ENCODE peak calls at places on chromosomes 2 and 18, in six cellular contexts. X is tibial artery, I is AG04450, T is fibroblast of the aortic adventitia, L is H9, W is Calu3. Y is an unnamed sample.

GRCh38 chr18:3579701-3580100 is 129.7 kb downstream of the TGIF1 start:
- DNase-seq in I (no peak), L (no peak), W (no peak), T (peak), X (no peak), Y (peak)

GRCh38 chr2:216260629-216261028 is 111.7 kb downstream of the MARCHF4 start:
- DNase-seq in L (no peak), I (no peak), W (no peak), T (no peak), X (no peak), Y (no peak)

GRCh38 chr2:79612999-79613398 is 100.1 kb downstream of the CTNNA2 start:
- DNase-seq in I (no peak), L (no peak), X (no peak), T (no peak), W (no peak), Y (no peak)

GRCh38 chr2:237951878-237952277 is 14.9 kb upstream of the UBE2F start:
- DNase-seq in T (no peak), L (no peak), X (no peak), W (no peak), I (no peak), Y (no peak)

GRCh38 chr2:173441222-173441621 is 86.5 kb downstream of the CDCA7 start:
- DNase-seq in I (no peak), L (no peak), X (no peak), T (peak), W (no peak), Y (no peak)

GRCh38 chr2:42847596-42848151 is 55.3 kb upstream of the HAAO start:
- DNase-seq in I (no peak), W (no peak), L (no peak), T (no peak), X (peak), Y (no peak)

GRCh38 chr2:42367835-42368234 is 6.8 kb upstream of the COX7A2L start:
- DNase-seq in W (no peak), I (no peak), L (no peak), X (no peak), T (peak), Y (no peak)

GRCh38 chr18:58117685-58118403 is 73.8 kb downstream of the NEDD4L start:
- DNase-seq in W (peak), T (peak), L (no peak), I (peak), X (no peak), Y (peak)

GRCh38 chr18:26424428-26425147 is 123.8 kb downstream of the KCTD1 start:
- DNase-seq in I (no peak), W (no peak), T (no peak), X (no peak), L (no peak), Y (no peak)

GRCh38 chr18:1039421-1039820 is 134.8 kb downstream of the ADCYAP1 start:
- DNase-seq in I (no peak), T (no peak), L (no peak), W (no peak), X (no peak), Y (no peak)

GRCh38 chr18:58338961-58339722 is 289.7 kb downstream of the ALPK2 start:
- DNase-seq in T (peak), L (peak), I (no peak), W (peak), X (no peak), Y (no peak)

GRCh38 chr2:27220091-27220490 is 2.9 kb downstream of the CAD start:
- DNase-seq in X (no peak), I (no peak), T (no peak), W (no peak), L (no peak), Y (no peak)

GRCh38 chr2:14257801-14258507 is 374.6 kb upstream of the LRATD1 start:
- DNase-seq in T (no peak), W (no peak), L (no peak), I (no peak), X (no peak), Y (no peak)

GRCh38 chr2:14256890-14257289 is 375.6 kb upstream of the LRATD1 start:
- DNase-seq in T (peak), L (no peak), W (no peak), I (no peak), X (no peak), Y (no peak)

GRCh38 chr2:14255135-14255820 is 377.2 kb upstream of the LRATD1 start:
- DNase-seq in X (no peak), L (peak), W (no peak), T (no peak), I (no peak), Y (no peak)
- TF ChIP-seq CTCF in X (no peak), L (no peak), W (no peak), T (no peak), I (no peak), Y (no peak)

GRCh38 chr2:66495788-66496640 is 61.1 kb downstream of the MEIS1 start:
- DNase-seq in X (peak), I (peak), T (peak), W (peak), L (peak), Y (peak)
- TF ChIP-seq CTCF in X (peak), I (peak), T (peak), W (no peak), L (no peak), Y (peak)

DNA sequence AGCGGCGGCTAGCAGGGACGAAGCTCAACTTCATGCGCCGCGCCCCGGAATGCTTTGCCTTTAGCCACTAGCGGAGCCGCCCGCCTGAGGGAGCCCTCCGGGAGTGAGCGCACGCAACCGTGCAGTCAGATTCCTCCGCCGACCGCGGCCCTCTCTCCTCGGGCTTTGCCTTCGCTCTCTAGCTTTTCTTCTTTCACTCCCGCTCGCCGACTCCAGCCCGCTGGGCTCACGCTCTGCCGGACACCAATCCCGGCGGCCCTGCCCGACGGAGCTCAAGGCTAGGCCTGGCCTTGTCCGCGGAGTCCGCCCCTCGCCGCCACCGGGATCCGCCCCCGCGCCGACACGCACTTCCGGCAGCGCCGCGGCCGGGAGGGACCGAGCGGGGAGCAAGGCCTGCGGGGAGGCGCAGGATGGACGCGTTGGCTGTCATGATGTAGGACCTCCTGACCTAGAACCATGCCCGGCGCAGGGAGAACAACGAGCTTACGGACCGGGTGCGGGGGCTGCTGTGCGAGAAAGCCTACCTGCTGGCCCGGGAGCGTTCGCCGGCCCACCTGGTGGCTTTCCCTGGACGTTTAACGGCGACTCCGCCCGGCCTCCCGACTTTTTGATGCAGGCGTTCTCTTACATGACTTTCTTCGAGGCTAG is 40.8 kb upstream of the AKAIN1 start:
- DNase-seq in I (peak), W (peak), X (peak), T (peak), L (peak), Y (peak)
- TF ChIP-seq CTCF in I (peak), W (no peak), X (peak), T (peak), L (peak), Y (peak)

DNA sequence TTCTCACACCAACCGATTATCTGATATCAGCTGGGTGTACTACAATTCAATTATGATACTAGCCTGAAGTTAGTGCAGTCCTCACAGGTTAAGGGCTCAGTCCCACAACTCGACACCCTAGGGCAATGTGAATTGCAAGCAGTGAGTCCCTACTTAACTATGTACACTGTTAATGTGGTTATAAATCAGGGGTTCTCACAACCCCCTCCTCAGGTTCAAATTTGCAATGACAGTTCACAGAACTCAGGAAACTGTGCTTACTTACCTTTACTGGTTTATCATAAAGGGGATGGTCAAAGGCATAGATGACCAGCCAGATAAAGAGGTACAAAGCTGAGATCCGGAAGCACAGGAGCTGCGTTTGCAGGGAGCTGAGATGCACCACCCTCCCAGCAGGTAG is 1379.1 kb upstream of the CDH2 start:
- DNase-seq in I (no peak), X (no peak), T (no peak), L (no peak), W (no peak), Y (no peak)
- TF ChIP-seq CTCF in I (no peak), X (no peak), T (no peak), L (peak), W (no peak), Y (no peak)

GRCh38 chr2:72032481-72033041 is 115.1 kb downstream of the CYP26B1 start:
- DNase-seq in T (no peak), X (peak), W (no peak), L (no peak), I (no peak), Y (no peak)
- TF ChIP-seq CTCF in T (no peak), X (no peak), W (no peak), L (no peak), I (no peak), Y (no peak)

GRCh38 chr2:64654993-64655666 is 1.4 kb upstream of the SERTAD2 start:
- DNase-seq in L (no peak), W (peak), T (peak), X (no peak), I (no peak), Y (peak)
- TF ChIP-seq CTCF in L (peak), W (no peak), T (peak), X (no peak), I (peak), Y (peak)

GRCh38 chr2:101387151-101387807 is at the start of gene CREG2:
- DNase-seq in L (peak), W (peak), T (peak), I (no peak), X (peak), Y (peak)
- TF ChIP-seq CTCF in L (peak), W (no peak), T (peak), I (peak), X (peak), Y (peak)

GRCh38 chr2:2586961-2587360 is 255.9 kb upstream of the MYT1L start:
- DNase-seq in L (no peak), T (no peak), I (no peak), W (no peak), X (no peak), Y (no peak)

GRCh38 chr2:2588777-2589176 is 257.7 kb upstream of the MYT1L start:
- DNase-seq in I (no peak), W (no peak), L (no peak), X (no peak), T (no peak), Y (no peak)

GRCh38 chr2:2582998-2583545 is 252.0 kb upstream of the MYT1L start:
- DNase-seq in I (no peak), W (no peak), X (no peak), T (no peak), L (no peak), Y (no peak)

GRCh38 chr2:2587364-2587763 is 256.3 kb upstream of the MYT1L start:
- DNase-seq in T (no peak), L (no peak), I (no peak), W (no peak), X (no peak), Y (no peak)

GRCh38 chr2:2586068-2586776 is 255.1 kb upstream of the MYT1L start:
- DNase-seq in L (no peak), X (no peak), W (no peak), I (no peak), T (no peak), Y (no peak)
- TF ChIP-seq CTCF in L (peak), X (no peak), W (no peak), I (no peak), T (no peak), Y (no peak)

GRCh38 chr2:127701651-127702394 is 526 bp downstream of the SFT2D3 start:
- DNase-seq in W (peak), L (peak), T (peak), I (no peak), X (peak), Y (peak)

GRCh38 chr2:127700527-127701192 is 637 bp upstream of the SFT2D3 start:
- DNase-seq in X (no peak), T (no peak), L (peak), I (no peak), W (peak), Y (no peak)

GRCh38 chr2:127702395-127703009 is 1.2 kb downstream of the SFT2D3 start:
- DNase-seq in W (no peak), T (no peak), I (no peak), L (no peak), X (no peak), Y (no peak)

GRCh38 chr2:127703282-127703681 is 2.0 kb downstream of the SFT2D3 start:
- DNase-seq in X (no peak), L (no peak), T (no peak), I (no peak), W (no peak), Y (no peak)

DNA sequence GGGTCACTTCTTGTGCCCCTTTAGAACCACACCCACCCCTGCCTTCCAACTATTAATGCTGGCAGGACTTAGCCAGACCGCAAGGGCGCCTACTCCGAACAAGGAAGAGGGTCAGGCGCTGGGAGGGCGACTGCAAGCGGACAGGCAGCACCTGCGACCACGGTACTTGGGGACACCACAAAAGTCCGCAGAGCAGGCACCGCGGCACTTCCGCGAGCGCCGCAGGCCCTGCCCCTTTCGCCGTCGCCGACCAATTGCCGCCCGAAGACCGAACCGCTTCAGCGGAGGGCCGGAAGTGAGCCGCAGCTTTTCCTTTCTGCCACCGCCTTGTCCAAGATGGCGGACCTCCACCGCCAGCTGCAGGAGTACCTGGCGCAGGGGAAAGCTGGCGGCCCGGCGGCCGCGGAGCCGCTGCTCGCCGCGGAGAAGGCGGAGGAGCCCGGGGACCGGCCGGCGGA is at the start of gene SFT2D3:
- DNase-seq in W (peak), X (peak), T (peak), L (peak), I (peak), Y (peak)
- TF ChIP-seq CTCF in W (no peak), X (no peak), T (peak), L (no peak), I (no peak), Y (no peak)